ENCODE peak calls at places on chromosomes 16 and 17, in five cellular contexts. One of them, this sample, is unnamed.

GRCh38 chr17:78933959-78934568 is 8.9 kb upstream of the TIMP2 start:
- DNase-seq in IMR-90: peak; percentile 100
- DNase-seq in MM.1S: peak; percentile 46
- DNase-seq in GM23338: peak; percentile 65
- DNase-seq in endothelial cell of umbilical vein: peak; percentile 96
- DNase-seq in this sample: no peak

GRCh38 chr17:3989156-3989886 is 25.1 kb upstream of the ATP2A3 start:
- DNase-seq in IMR-90: no peak
- DNase-seq in MM.1S: no peak
- DNase-seq in GM23338: no peak
- DNase-seq in endothelial cell of umbilical vein: peak; percentile 81
- DNase-seq in this sample: no peak

GRCh38 chr16:19863990-19864389 is 20.7 kb downstream of the GPRC5B start:
- DNase-seq in IMR-90: no peak
- DNase-seq in MM.1S: no peak
- DNase-seq in GM23338: no peak
- DNase-seq in endothelial cell of umbilical vein: no peak
- DNase-seq in this sample: no peak

GRCh38 chr16:85392756-85393673 is 220.1 kb upstream of the GSE1 start:
- DNase-seq in IMR-90: no peak
- DNase-seq in MM.1S: no peak
- DNase-seq in GM23338: no peak
- DNase-seq in endothelial cell of umbilical vein: no peak
- DNase-seq in this sample: no peak

GRCh38 chr16:48053346-48053745 is 102.4 kb downstream of the ABCC12 start:
- DNase-seq in IMR-90: peak; percentile 69
- DNase-seq in MM.1S: no peak
- DNase-seq in GM23338: peak; percentile 77
- DNase-seq in endothelial cell of umbilical vein: peak; percentile 2
- DNase-seq in this sample: no peak

GRCh38 chr16:64865037-64865696 is 256.7 kb downstream of the CDH11 start:
- DNase-seq in IMR-90: peak; percentile 16
- DNase-seq in MM.1S: no peak
- DNase-seq in GM23338: no peak
- DNase-seq in endothelial cell of umbilical vein: no peak
- DNase-seq in this sample: no peak

GRCh38 chr17:1058423-1059130 is 61.6 kb downstream of the TIMM22 start:
- DNase-seq in IMR-90: peak; percentile 35
- DNase-seq in MM.1S: peak; percentile 46
- DNase-seq in GM23338: peak; percentile 74
- DNase-seq in endothelial cell of umbilical vein: peak; percentile 65
- DNase-seq in this sample: peak; percentile 32

GRCh38 chr16:89918453-89919347 is at the start of gene MC1R:
- DNase-seq in IMR-90: peak; percentile 21
- DNase-seq in MM.1S: peak; percentile 19
- DNase-seq in GM23338: peak; percentile 71
- DNase-seq in endothelial cell of umbilical vein: peak; percentile 34
- DNase-seq in this sample: peak; percentile 87

GRCh38 chr16:85459529-85460251 is 153.4 kb upstream of the GSE1 start:
- DNase-seq in IMR-90: no peak
- DNase-seq in MM.1S: no peak
- DNase-seq in GM23338: no peak
- DNase-seq in endothelial cell of umbilical vein: no peak
- DNase-seq in this sample: no peak

GRCh38 chr17:49952912-49953497 is 16.0 kb upstream of the DLX4 start:
- DNase-seq in IMR-90: no peak
- DNase-seq in MM.1S: no peak
- DNase-seq in GM23338: no peak
- DNase-seq in endothelial cell of umbilical vein: peak; percentile 87
- DNase-seq in this sample: no peak

GRCh38 chr16:66478733-66479511 is 51.8 kb downstream of the BEAN1 start:
- DNase-seq in IMR-90: peak; percentile 40
- DNase-seq in MM.1S: peak; percentile 85
- DNase-seq in GM23338: peak; percentile 88
- DNase-seq in endothelial cell of umbilical vein: peak; percentile 60
- DNase-seq in this sample: peak; percentile 88

GRCh38 chr16:12511308-12511707 is 292.4 kb downstream of the CPPED1 start:
- DNase-seq in IMR-90: no peak
- DNase-seq in MM.1S: no peak
- DNase-seq in GM23338: no peak
- DNase-seq in endothelial cell of umbilical vein: no peak
- DNase-seq in this sample: no peak

GRCh38 chr16:19883296-19883951 is 1.2 kb downstream of the GPRC5B start:
- DNase-seq in IMR-90: peak; percentile 25
- DNase-seq in MM.1S: no peak
- DNase-seq in GM23338: peak; percentile 87
- DNase-seq in endothelial cell of umbilical vein: peak; percentile 31
- DNase-seq in this sample: no peak

GRCh38 chr16:15041260-15042011 is 14.4 kb downstream of the NTAN1 start:
- DNase-seq in IMR-90: peak; percentile 48
- DNase-seq in MM.1S: no peak
- DNase-seq in GM23338: peak; percentile 56
- DNase-seq in endothelial cell of umbilical vein: no peak
- DNase-seq in this sample: no peak

GRCh38 chr16:19346335-19346922 is 60.9 kb downstream of the CLEC19A start:
- DNase-seq in IMR-90: no peak
- DNase-seq in MM.1S: no peak
- DNase-seq in GM23338: no peak
- DNase-seq in endothelial cell of umbilical vein: no peak
- DNase-seq in this sample: peak; percentile 4

GRCh38 chr17:22512997-22513538 is 820.7 kb downstream of the KCNJ18 start:
- DNase-seq in IMR-90: no peak
- DNase-seq in MM.1S: no peak
- DNase-seq in GM23338: no peak
- DNase-seq in endothelial cell of umbilical vein: no peak
- DNase-seq in this sample: no peak

GRCh38 chr17:17413821-17414220 is 63.0 kb upstream of the MED9 start:
- DNase-seq in IMR-90: no peak
- DNase-seq in MM.1S: no peak
- DNase-seq in GM23338: no peak
- DNase-seq in endothelial cell of umbilical vein: no peak
- DNase-seq in this sample: no peak

GRCh38 chr16:75198135-75198600 is 8.8 kb downstream of the CTRB2 start:
- DNase-seq in IMR-90: peak; percentile 53
- DNase-seq in MM.1S: no peak
- DNase-seq in GM23338: no peak
- DNase-seq in endothelial cell of umbilical vein: no peak
- DNase-seq in this sample: no peak

GRCh38 chr16:49504023-49504364 is 130.4 kb downstream of the C16orf78 start:
- DNase-seq in IMR-90: no peak
- DNase-seq in MM.1S: no peak
- DNase-seq in GM23338: no peak
- DNase-seq in endothelial cell of umbilical vein: no peak
- DNase-seq in this sample: no peak

GRCh38 chr17:50060951-50061712 is 5.2 kb downstream of the ITGA3 start:
- DNase-seq in IMR-90: peak; percentile 75
- DNase-seq in MM.1S: no peak
- DNase-seq in GM23338: no peak
- DNase-seq in endothelial cell of umbilical vein: no peak
- DNase-seq in this sample: no peak

GRCh38 chr17:40071720-40072480 is 9.1 kb downstream of the THRA start:
- DNase-seq in IMR-90: no peak
- DNase-seq in MM.1S: no peak
- DNase-seq in GM23338: no peak
- DNase-seq in endothelial cell of umbilical vein: peak; percentile 76
- DNase-seq in this sample: no peak

GRCh38 chr17:38606646-38607611 is 1.2 kb upstream of the SRCIN1 start:
- DNase-seq in IMR-90: no peak
- DNase-seq in MM.1S: peak; percentile 5
- DNase-seq in GM23338: peak; percentile 63
- DNase-seq in endothelial cell of umbilical vein: no peak
- DNase-seq in this sample: no peak

GRCh38 chr17:52666264-52666663 is 507.8 kb upstream of the CA10 start:
- DNase-seq in IMR-90: no peak
- DNase-seq in MM.1S: no peak
- DNase-seq in GM23338: no peak
- DNase-seq in endothelial cell of umbilical vein: no peak
- DNase-seq in this sample: no peak
- H2AFZ ChIP-seq in IMR-90: no peak overlapping the region
- H2AFZ ChIP-seq in MM.1S: no peak overlapping the region
- H2AFZ ChIP-seq in GM23338: no peak overlapping the region
- H2AFZ ChIP-seq in endothelial cell of umbilical vein: no peak overlapping the region
- H2AFZ ChIP-seq in this sample: no peak overlapping the region

GRCh38 chr16:525520-526180 is 1.9 kb upstream of the CAPN15 start:
- DNase-seq in IMR-90: peak; percentile 92
- DNase-seq in MM.1S: no peak
- DNase-seq in GM23338: no peak
- DNase-seq in endothelial cell of umbilical vein: peak; percentile 71
- DNase-seq in this sample: no peak

GRCh38 chr16:528111-529011 is 849 bp downstream of the CAPN15 start:
- DNase-seq in IMR-90: peak; percentile 61
- DNase-seq in MM.1S: peak; percentile 17
- DNase-seq in GM23338: peak; percentile 63
- DNase-seq in endothelial cell of umbilical vein: peak; percentile 54
- DNase-seq in this sample: peak; percentile 37

GRCh38 chr16:529012-529575 is 1.6 kb downstream of the CAPN15 start:
- DNase-seq in IMR-90: no peak
- DNase-seq in MM.1S: no peak
- DNase-seq in GM23338: no peak
- DNase-seq in endothelial cell of umbilical vein: no peak
- DNase-seq in this sample: peak; percentile 40

GRCh38 chr16:526181-527014 is 1.1 kb upstream of the CAPN15 start:
- DNase-seq in IMR-90: peak; percentile 40
- DNase-seq in MM.1S: no peak
- DNase-seq in GM23338: peak; percentile 76
- DNase-seq in endothelial cell of umbilical vein: no peak
- DNase-seq in this sample: peak; percentile 46

GRCh38 chr16:527015-527903 is at the start of gene CAPN15:
- DNase-seq in IMR-90: peak; percentile 79
- DNase-seq in MM.1S: peak; percentile 88
- DNase-seq in GM23338: peak; percentile 90
- DNase-seq in endothelial cell of umbilical vein: peak; percentile 90
- DNase-seq in this sample: peak; percentile 92
- H2AFZ ChIP-seq in IMR-90: peak within 1 kb of the TSS; percentile 95
- H2AFZ ChIP-seq in MM.1S: peak within 1 kb of the TSS; percentile 73
- H2AFZ ChIP-seq in GM23338: no peak within 1 kb of the TSS
- H2AFZ ChIP-seq in endothelial cell of umbilical vein: no peak within 1 kb of the TSS
- H2AFZ ChIP-seq in this sample: peak within 1 kb of the TSS; percentile 5

GRCh38 chr17:36182176-36183000 is 6.0 kb upstream of the TBC1D3B start:
- DNase-seq in IMR-90: no peak
- DNase-seq in MM.1S: peak; percentile 6
- DNase-seq in GM23338: peak; percentile 83
- DNase-seq in endothelial cell of umbilical vein: no peak
- DNase-seq in this sample: no peak
- H2AFZ ChIP-seq in IMR-90: peak overlapping the region; percentile 52
- H2AFZ ChIP-seq in MM.1S: peak overlapping the region; percentile 45
- H2AFZ ChIP-seq in GM23338: peak overlapping the region; percentile 100
- H2AFZ ChIP-seq in endothelial cell of umbilical vein: no peak overlapping the region
- H2AFZ ChIP-seq in this sample: no peak overlapping the region

GRCh38 chr17:43210576-43210975 is 1.1 kb upstream of the TMEM106A start:
- DNase-seq in IMR-90: no peak
- DNase-seq in MM.1S: no peak
- DNase-seq in GM23338: no peak
- DNase-seq in endothelial cell of umbilical vein: no peak
- DNase-seq in this sample: no peak
- H2AFZ ChIP-seq in IMR-90: no peak overlapping the region
- H2AFZ ChIP-seq in MM.1S: peak overlapping the region; percentile 83
- H2AFZ ChIP-seq in GM23338: no peak overlapping the region
- H2AFZ ChIP-seq in endothelial cell of umbilical vein: peak overlapping the region; percentile 80
- H2AFZ ChIP-seq in this sample: peak overlapping the region; percentile 93

DNA sequence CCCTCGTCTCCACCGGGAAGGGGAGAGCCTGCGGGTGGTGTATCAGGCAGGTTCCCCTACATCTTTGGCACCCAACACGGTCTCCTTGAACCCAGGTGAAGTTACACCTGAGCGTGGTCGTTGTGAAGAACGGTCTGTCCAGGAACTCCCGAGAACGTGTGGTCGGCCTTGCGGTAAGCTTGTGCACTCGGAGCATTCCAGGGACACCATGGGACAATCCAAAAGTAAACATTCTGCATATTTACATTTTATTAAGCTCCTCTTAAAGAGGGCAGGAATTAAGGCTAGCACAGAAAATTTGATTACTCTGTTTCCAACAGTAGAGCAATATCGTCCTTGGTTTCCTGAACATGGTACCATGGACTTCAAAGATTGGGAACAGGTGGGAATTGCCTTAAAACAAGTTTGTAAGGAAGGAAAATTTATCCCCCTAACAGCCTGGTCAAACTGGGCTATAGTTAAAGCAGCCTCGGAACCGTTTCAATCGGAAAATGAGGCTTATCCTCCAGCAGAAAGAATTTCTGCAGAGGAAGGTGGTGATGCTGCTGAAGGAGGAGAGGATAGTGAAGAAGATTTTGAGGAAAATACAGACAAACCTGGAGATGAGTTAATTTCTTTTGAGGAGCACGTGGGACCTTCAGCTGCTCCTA is 18.2 kb downstream of the ALOX15B start:
- DNase-seq in IMR-90: no peak
- DNase-seq in MM.1S: no peak
- DNase-seq in GM23338: no peak
- DNase-seq in endothelial cell of umbilical vein: no peak
- DNase-seq in this sample: no peak
- H2AFZ ChIP-seq in IMR-90: no peak overlapping the region
- H2AFZ ChIP-seq in MM.1S: no peak overlapping the region
- H2AFZ ChIP-seq in GM23338: peak overlapping the region; percentile 69
- H2AFZ ChIP-seq in endothelial cell of umbilical vein: no peak overlapping the region
- H2AFZ ChIP-seq in this sample: peak overlapping the region; percentile 60

DNA sequence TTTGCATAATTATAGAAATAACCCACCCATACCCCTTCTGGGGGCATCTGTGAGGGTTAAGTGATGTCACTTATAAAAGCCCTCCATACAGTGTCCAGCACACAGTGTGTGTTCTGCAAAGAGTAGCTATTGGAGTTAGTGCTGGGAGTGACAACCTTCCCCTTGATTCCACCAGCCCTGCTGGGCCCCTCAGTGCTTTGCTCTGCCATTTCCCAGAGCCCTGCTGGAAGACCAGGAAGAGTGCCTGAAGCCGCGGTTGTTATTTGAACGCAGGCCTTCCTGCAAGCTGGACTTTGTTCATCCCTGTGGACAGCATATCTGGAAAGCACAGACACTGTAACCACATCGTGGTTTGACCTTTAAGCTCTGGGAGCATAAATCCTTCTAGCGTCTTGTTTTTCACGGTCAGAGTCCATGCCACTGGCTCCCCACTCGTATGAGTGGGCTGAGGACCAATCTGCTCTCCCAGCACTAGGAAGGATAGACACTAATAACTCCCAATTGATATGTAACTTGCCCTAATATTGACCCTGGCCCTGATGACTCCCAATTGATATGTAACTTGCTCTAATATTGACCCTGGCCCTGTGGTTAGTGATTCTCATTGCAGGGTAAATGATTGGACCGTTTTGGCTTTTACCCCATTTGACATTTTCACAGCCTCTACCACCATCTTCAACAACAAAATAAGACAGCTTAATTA is 297.1 kb upstream of the MAF start:
- DNase-seq in IMR-90: no peak
- DNase-seq in MM.1S: no peak
- DNase-seq in GM23338: no peak
- DNase-seq in endothelial cell of umbilical vein: no peak
- DNase-seq in this sample: no peak
- H2AFZ ChIP-seq in IMR-90: no peak overlapping the region
- H2AFZ ChIP-seq in MM.1S: no peak overlapping the region
- H2AFZ ChIP-seq in GM23338: no peak overlapping the region
- H2AFZ ChIP-seq in endothelial cell of umbilical vein: no peak overlapping the region
- H2AFZ ChIP-seq in this sample: no peak overlapping the region